ENCODE peak calls at places on chromosomes 2 and 18, in six cellular contexts. H is Panc1, C is KBM-7, D is NCI-H748 treated with DMSO at 0.1 percent for 48 hours, N is T-helper 1 cell, A is endothelial cell. M is an unnamed sample.

GRCh38 chr2:54613794-54614257 is 109.6 kb upstream of the EML6 start:
- DNase-seq in C (no peak), H (peak; percentile 58), N (no peak), A (no peak), D (no peak), M (no peak)

GRCh38 chr2:227386630-227387029 is 1.1 kb downstream of the SCYGR1 start:
- DNase-seq in N (no peak), H (no peak), D (no peak), C (no peak), A (no peak), M (no peak)

GRCh38 chr18:45254683-45255082 is 360.6 kb upstream of the SLC14A2 start:
- DNase-seq in D (no peak), N (no peak), A (no peak), H (no peak), C (no peak), M (no peak)

GRCh38 chr2:163348843-163349395 is 386.9 kb downstream of the FIGN start:
- DNase-seq in D (no peak), C (peak; percentile 97), A (peak; percentile 7), H (peak; percentile 95), N (no peak), M (no peak)

GRCh38 chr2:160635488-160635887 is 141.9 kb upstream of the RBMS1 start:
- DNase-seq in D (no peak), C (no peak), N (no peak), H (no peak), A (no peak), M (no peak)

GRCh38 chr2:234251326-234252271 is 201.1 kb downstream of the SPP2 start:
- DNase-seq in C (no peak), H (no peak), N (no peak), D (no peak), A (no peak), M (no peak)

GRCh38 chr2:172640389-172640788 is 84.5 kb downstream of the PDK1 start:
- DNase-seq in A (no peak), N (no peak), D (peak; percentile 20), C (no peak), H (no peak), M (no peak)

GRCh38 chr2:61138859-61139258 is 23.1 kb upstream of the C2orf74 start:
- DNase-seq in A (no peak), D (no peak), C (no peak), H (no peak), N (no peak), M (no peak)

GRCh38 chr2:55112229-55113016 is 62.2 kb upstream of the RTN4 start:
- DNase-seq in A (no peak), H (no peak), N (no peak), D (peak; percentile 34), C (peak; percentile 93), M (no peak)

GRCh38 chr2:84271987-84272386 is 187.1 kb downstream of the SUCLG1 start:
- DNase-seq in H (no peak), A (no peak), D (no peak), N (no peak), C (no peak), M (no peak)

GRCh38 chr2:226423498-226423960 is 376.1 kb downstream of the IRS1 start:
- DNase-seq in D (no peak), C (peak; percentile 86), A (peak; percentile 4), H (no peak), N (no peak), M (no peak)

GRCh38 chr2:203002054-203002821 is 12.4 kb upstream of the NBEAL1 start:
- DNase-seq in D (no peak), N (no peak), C (no peak), H (no peak), A (no peak), M (no peak)

M was measured in NCI-H1436.